ENCODE peak calls at places on chromosome 17, in nine cellular contexts. One of them, this sample, is unnamed.

GRCh38 chr17:79530361-79531105 is 80.3 kb downstream of the RBFOX3 start:
- ATAC-seq in HepG2: no peak
- ATAC-seq in body of pancreas: no peak
- ATAC-seq in HCT116: no peak
- ATAC-seq in right lobe of liver: no peak
- ATAC-seq in GM12878: no peak
- ATAC-seq in A549: no peak
- ATAC-seq in gastrocnemius medialis: no peak
- ATAC-seq in heart left ventricle: no peak
- ATAC-seq in this sample: no peak

GRCh38 chr17:8056232-8056975 is 17.5 kb downstream of the ALOX15B start:
- ATAC-seq in HCT116: no peak
- ATAC-seq in GM12878: peak; percentile 80
- ATAC-seq in right lobe of liver: peak; percentile 78
- ATAC-seq in HepG2: peak; percentile 93
- ATAC-seq in body of pancreas: peak; percentile 38
- ATAC-seq in A549: no peak
- ATAC-seq in gastrocnemius medialis: no peak
- ATAC-seq in heart left ventricle: peak; percentile 70
- ATAC-seq in this sample: peak; percentile 67

GRCh38 chr17:11300738-11301137 is 59.7 kb downstream of the SHISA6 start:
- ATAC-seq in body of pancreas: no peak
- ATAC-seq in A549: no peak
- ATAC-seq in heart left ventricle: no peak
- ATAC-seq in GM12878: no peak
- ATAC-seq in gastrocnemius medialis: no peak
- ATAC-seq in HepG2: no peak
- ATAC-seq in right lobe of liver: no peak
- ATAC-seq in HCT116: no peak
- ATAC-seq in this sample: no peak

GRCh38 chr17:49695698-49696232 is 12.0 kb downstream of the SLC35B1 start:
- ATAC-seq in heart left ventricle: no peak
- ATAC-seq in right lobe of liver: no peak
- ATAC-seq in GM12878: peak; percentile 11
- ATAC-seq in body of pancreas: no peak
- ATAC-seq in HepG2: no peak
- ATAC-seq in HCT116: no peak
- ATAC-seq in A549: no peak
- ATAC-seq in gastrocnemius medialis: no peak
- ATAC-seq in this sample: no peak

GRCh38 chr17:45425984-45426413 is 6.7 kb downstream of the ARHGAP27 start:
- ATAC-seq in heart left ventricle: no peak
- ATAC-seq in right lobe of liver: no peak
- ATAC-seq in body of pancreas: no peak
- ATAC-seq in gastrocnemius medialis: no peak
- ATAC-seq in A549: peak; percentile 18
- ATAC-seq in GM12878: no peak
- ATAC-seq in HCT116: peak; percentile 6
- ATAC-seq in HepG2: peak; percentile 17
- ATAC-seq in this sample: no peak

GRCh38 chr17:77741109-77741508 is 217.4 kb upstream of the TNRC6C start:
- ATAC-seq in heart left ventricle: no peak
- ATAC-seq in HepG2: no peak
- ATAC-seq in gastrocnemius medialis: no peak
- ATAC-seq in right lobe of liver: no peak
- ATAC-seq in A549: no peak
- ATAC-seq in HCT116: peak; percentile 50
- ATAC-seq in body of pancreas: no peak
- ATAC-seq in GM12878: no peak
- ATAC-seq in this sample: no peak

GRCh38 chr17:64442550-64442971 is 6.4 kb upstream of the MILR1 start:
- ATAC-seq in HCT116: peak; percentile 70
- ATAC-seq in HepG2: peak; percentile 79
- ATAC-seq in right lobe of liver: peak; percentile 47
- ATAC-seq in A549: peak; percentile 78
- ATAC-seq in body of pancreas: no peak
- ATAC-seq in GM12878: peak; percentile 63
- ATAC-seq in gastrocnemius medialis: no peak
- ATAC-seq in heart left ventricle: peak; percentile 66
- ATAC-seq in this sample: peak; percentile 36

GRCh38 chr17:64349949-64350348 is 40.7 kb downstream of the PECAM1 start:
- ATAC-seq in A549: no peak
- ATAC-seq in HCT116: no peak
- ATAC-seq in heart left ventricle: no peak
- ATAC-seq in right lobe of liver: no peak
- ATAC-seq in body of pancreas: no peak
- ATAC-seq in HepG2: no peak
- ATAC-seq in GM12878: peak; percentile 73
- ATAC-seq in gastrocnemius medialis: no peak
- ATAC-seq in this sample: no peak

GRCh38 chr17:57328109-57328882 is 72.0 kb downstream of the MSI2 start:
- ATAC-seq in GM12878: no peak
- ATAC-seq in HepG2: no peak
- ATAC-seq in heart left ventricle: no peak
- ATAC-seq in HCT116: no peak
- ATAC-seq in right lobe of liver: no peak
- ATAC-seq in gastrocnemius medialis: no peak
- ATAC-seq in A549: no peak
- ATAC-seq in body of pancreas: no peak
- ATAC-seq in this sample: no peak

GRCh38 chr17:68572138-68572842 is 28.9 kb downstream of the FAM20A start:
- ATAC-seq in HCT116: no peak
- ATAC-seq in HepG2: no peak
- ATAC-seq in body of pancreas: no peak
- ATAC-seq in gastrocnemius medialis: no peak
- ATAC-seq in right lobe of liver: no peak
- ATAC-seq in GM12878: no peak
- ATAC-seq in heart left ventricle: no peak
- ATAC-seq in A549: no peak
- ATAC-seq in this sample: no peak

GRCh38 chr17:36749493-36749892 is 148.1 kb downstream of the MRM1 start:
- ATAC-seq in body of pancreas: no peak
- ATAC-seq in heart left ventricle: no peak
- ATAC-seq in gastrocnemius medialis: no peak
- ATAC-seq in A549: no peak
- ATAC-seq in right lobe of liver: no peak
- ATAC-seq in HepG2: no peak
- ATAC-seq in GM12878: no peak
- ATAC-seq in HCT116: no peak
- ATAC-seq in this sample: no peak

GRCh38 chr17:17087424-17088103 is 45.3 kb downstream of the MPRIP start:
- ATAC-seq in GM12878: no peak
- ATAC-seq in A549: peak; percentile 21
- ATAC-seq in HepG2: no peak
- ATAC-seq in right lobe of liver: peak; percentile 58
- ATAC-seq in body of pancreas: peak; percentile 19
- ATAC-seq in heart left ventricle: peak; percentile 61
- ATAC-seq in HCT116: no peak
- ATAC-seq in gastrocnemius medialis: peak; percentile 92
- ATAC-seq in this sample: no peak

GRCh38 chr17:49016775-49017463 is 19.7 kb downstream of the IGF2BP1 start:
- ATAC-seq in gastrocnemius medialis: no peak
- ATAC-seq in A549: peak; percentile 74
- ATAC-seq in body of pancreas: peak; percentile 42
- ATAC-seq in heart left ventricle: peak; percentile 33
- ATAC-seq in right lobe of liver: no peak
- ATAC-seq in HepG2: no peak
- ATAC-seq in GM12878: no peak
- ATAC-seq in HCT116: peak; percentile 68
- ATAC-seq in this sample: no peak

GRCh38 chr17:64118452-64118979 is 11.4 kb downstream of the ERN1 start:
- ATAC-seq in HepG2: no peak
- ATAC-seq in body of pancreas: peak; percentile 35
- ATAC-seq in heart left ventricle: peak; percentile 83
- ATAC-seq in HCT116: no peak
- ATAC-seq in GM12878: no peak
- ATAC-seq in gastrocnemius medialis: no peak
- ATAC-seq in A549: no peak
- ATAC-seq in right lobe of liver: peak; percentile 51
- ATAC-seq in this sample: peak; percentile 59

DNA sequence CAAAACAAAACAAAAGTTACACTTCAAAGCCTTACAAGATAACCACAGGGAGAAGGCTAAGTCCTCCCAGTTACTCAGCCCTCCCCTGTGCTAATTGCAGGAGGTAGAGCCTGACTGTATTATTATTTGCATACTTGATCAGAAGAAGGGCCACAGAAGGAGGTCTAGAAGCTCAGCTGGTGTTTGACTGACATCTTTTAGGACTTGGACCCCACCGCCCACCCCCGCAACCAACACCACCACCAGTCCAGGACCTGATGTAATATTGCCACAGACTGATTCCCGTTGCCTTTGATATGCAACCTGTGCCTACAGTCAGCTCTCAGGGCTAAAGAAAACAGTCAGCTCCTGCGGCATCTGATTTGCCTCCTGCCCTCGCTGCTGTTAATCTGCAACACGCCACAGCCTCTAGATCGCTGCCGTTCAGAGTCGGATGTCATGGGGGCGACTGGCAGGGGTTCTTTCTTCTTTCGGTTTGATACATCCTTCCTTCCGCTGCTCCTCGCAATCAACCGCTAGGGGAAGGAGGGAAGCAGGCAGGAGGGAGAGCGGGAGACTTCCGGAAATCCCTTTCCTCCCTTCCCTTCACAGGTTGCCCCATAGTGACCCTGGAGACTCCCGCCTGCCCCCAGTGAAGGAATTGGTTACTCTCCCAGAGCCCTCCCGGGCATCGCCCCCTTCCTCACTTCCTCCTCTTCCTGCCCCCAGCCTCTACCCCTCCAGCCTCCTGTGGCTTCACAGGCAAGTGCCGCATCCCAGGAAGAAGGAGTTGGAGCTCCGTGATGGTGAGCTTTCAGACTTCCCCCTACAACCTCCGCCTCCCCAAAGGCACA is 90.5 kb upstream of the SOX9 start:
- ATAC-seq in A549: peak; percentile 99
- ATAC-seq in HepG2: peak; percentile 88
- ATAC-seq in body of pancreas: peak; percentile 74
- ATAC-seq in HCT116: no peak
- ATAC-seq in GM12878: peak; percentile 81
- ATAC-seq in heart left ventricle: peak; percentile 73
- ATAC-seq in right lobe of liver: peak; percentile 47
- ATAC-seq in gastrocnemius medialis: peak; percentile 66
- ATAC-seq in this sample: peak; percentile 43
- H3K4me3 ChIP-seq in A549: peak overlapping the region; percentile 64
- H3K4me3 ChIP-seq in HepG2: peak overlapping the region; percentile 58
- H3K4me3 ChIP-seq in body of pancreas: no peak overlapping the region
- H3K4me3 ChIP-seq in HCT116: no peak overlapping the region
- H3K4me3 ChIP-seq in GM12878: peak overlapping the region; percentile 80
- H3K4me3 ChIP-seq in heart left ventricle: peak overlapping the region; percentile 61
- H3K4me3 ChIP-seq in right lobe of liver: no peak overlapping the region
- H3K4me3 ChIP-seq in gastrocnemius medialis: peak overlapping the region; percentile 36
- H3K4me3 ChIP-seq in this sample: peak overlapping the region; percentile 35

DNA sequence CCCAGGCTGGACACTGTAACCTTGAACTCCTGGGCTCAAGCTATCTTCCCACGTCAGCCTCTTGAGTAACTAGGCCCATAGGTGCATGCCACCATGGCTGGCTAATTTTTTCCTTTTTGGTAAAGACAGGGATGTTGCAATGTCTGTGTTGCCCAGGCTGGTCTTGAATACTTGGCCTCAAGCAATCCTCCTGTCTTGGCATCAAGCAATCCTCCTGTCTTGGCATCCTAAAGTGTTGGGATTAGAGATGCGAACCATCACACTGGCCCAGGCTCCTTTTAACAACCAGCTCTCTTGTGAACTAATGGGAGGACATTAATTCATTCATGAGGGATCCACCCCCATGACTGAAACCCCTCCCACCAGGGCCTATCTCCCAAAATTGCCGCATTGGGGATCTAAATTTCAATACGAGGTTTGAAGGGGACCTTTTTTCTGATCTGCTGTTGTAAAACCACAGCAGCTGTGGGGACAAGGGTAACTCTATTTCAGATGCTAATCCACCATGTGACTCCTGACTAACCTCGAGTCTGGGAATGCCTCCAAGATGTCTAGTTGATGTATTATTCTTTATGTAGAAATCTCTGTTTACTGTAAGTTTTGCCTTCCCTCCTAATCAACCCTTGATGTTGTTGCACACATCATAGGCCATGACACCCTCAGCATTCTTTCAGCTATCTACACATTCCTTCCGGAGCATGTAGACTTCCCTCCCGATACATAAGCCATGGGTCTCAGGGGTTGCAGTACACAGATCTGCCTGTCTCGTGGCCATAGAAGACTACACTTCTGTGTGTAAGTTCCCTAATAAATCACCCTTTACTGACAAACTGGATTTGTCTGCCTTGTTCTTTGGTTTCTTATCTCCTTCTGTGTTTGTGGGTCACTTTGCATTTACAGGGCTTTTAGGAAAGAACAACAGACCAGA is 37.6 kb downstream of the RNF112 start:
- ATAC-seq in right lobe of liver: peak; percentile 93
- ATAC-seq in A549: peak; percentile 87
- ATAC-seq in HepG2: peak; percentile 65
- ATAC-seq in GM12878: no peak
- ATAC-seq in heart left ventricle: peak; percentile 52
- ATAC-seq in gastrocnemius medialis: no peak
- ATAC-seq in HCT116: no peak
- ATAC-seq in body of pancreas: peak; percentile 72
- ATAC-seq in this sample: peak; percentile 88
- TF ChIP-seq POLR2A in right lobe of liver: no peak
- TF ChIP-seq POLR2A in A549: no peak
- TF ChIP-seq POLR2A in HepG2: no peak
- TF ChIP-seq POLR2A in GM12878: no peak
- TF ChIP-seq POLR2A in heart left ventricle: no peak
- TF ChIP-seq POLR2A in gastrocnemius medialis: no peak
- TF ChIP-seq POLR2A in HCT116: no peak
- TF ChIP-seq POLR2A in body of pancreas: no peak
- TF ChIP-seq POLR2A in this sample: no peak

GRCh38 chr17:18314731-18315497 is at the start of the genes SMCR8 and TOP3A:
- ATAC-seq in gastrocnemius medialis: peak; percentile 94
- ATAC-seq in body of pancreas: peak; percentile 97
- ATAC-seq in right lobe of liver: peak; percentile 97
- ATAC-seq in A549: peak; percentile 96
- ATAC-seq in GM12878: peak; percentile 94
- ATAC-seq in heart left ventricle: peak; percentile 98
- ATAC-seq in HCT116: peak; percentile 95
- ATAC-seq in HepG2: peak; percentile 94
- ATAC-seq in this sample: peak; percentile 99
- TF ChIP-seq CTCF in gastrocnemius medialis: no peak
- TF ChIP-seq CTCF in body of pancreas: no peak
- TF ChIP-seq CTCF in right lobe of liver: no peak
- TF ChIP-seq CTCF in A549: no peak
- TF ChIP-seq CTCF in GM12878: no peak
- TF ChIP-seq CTCF in heart left ventricle: no peak
- TF ChIP-seq CTCF in HCT116: no peak
- TF ChIP-seq CTCF in HepG2: no peak
- TF ChIP-seq CTCF in this sample: peak; percentile 39

DNA sequence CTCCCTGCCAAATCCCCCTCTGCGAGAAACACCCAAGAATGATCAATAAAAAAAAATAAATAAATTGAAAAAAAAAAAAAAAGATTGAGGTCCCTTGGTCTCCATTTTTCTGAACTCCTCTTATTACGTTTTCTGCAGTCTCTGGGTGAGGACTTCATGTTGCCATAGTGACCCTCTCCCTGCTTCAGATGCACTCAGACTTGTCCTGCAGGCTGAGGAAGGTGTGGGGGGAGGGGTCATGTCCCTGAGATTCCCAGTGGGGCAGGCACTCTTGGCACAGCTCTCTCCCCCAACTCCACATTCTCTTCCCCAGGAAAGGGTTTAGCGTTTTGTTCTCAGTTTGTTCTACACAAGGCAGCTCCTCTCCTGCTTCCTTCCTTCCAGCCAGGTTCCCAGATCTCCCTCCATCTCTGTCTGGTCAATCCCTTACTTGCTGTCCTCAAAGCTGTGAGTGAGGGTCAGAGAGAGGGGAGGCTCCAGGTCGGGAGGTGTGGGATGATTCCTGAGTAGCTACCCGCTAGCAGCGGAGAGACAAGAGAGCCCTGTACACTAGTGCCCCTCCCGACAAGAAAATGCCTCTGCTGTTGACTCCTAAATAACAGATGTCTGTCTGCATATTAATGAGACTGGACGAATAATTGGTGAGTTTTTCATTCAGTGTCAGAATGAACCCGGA is 9.1 kb downstream of the RND2 start:
- ATAC-seq in GM12878: no peak
- ATAC-seq in HepG2: no peak
- ATAC-seq in A549: no peak
- ATAC-seq in gastrocnemius medialis: no peak
- ATAC-seq in body of pancreas: no peak
- ATAC-seq in heart left ventricle: no peak
- ATAC-seq in right lobe of liver: no peak
- ATAC-seq in HCT116: no peak
- ATAC-seq in this sample: no peak
- H3K4me3 ChIP-seq in GM12878: no peak overlapping the region
- H3K4me3 ChIP-seq in HepG2: no peak overlapping the region
- H3K4me3 ChIP-seq in A549: no peak overlapping the region
- H3K4me3 ChIP-seq in gastrocnemius medialis: no peak overlapping the region
- H3K4me3 ChIP-seq in body of pancreas: no peak overlapping the region
- H3K4me3 ChIP-seq in heart left ventricle: no peak overlapping the region
- H3K4me3 ChIP-seq in right lobe of liver: no peak overlapping the region
- H3K4me3 ChIP-seq in HCT116: no peak overlapping the region
- H3K4me3 ChIP-seq in this sample: no peak overlapping the region